ENCODE peak calls at places on chromosomes 11 and 22, in eight cellular contexts. One of them, this sample, is unnamed.

GRCh38 chr11:61963282-61964057 is 4.0 kb downstream of the FTH1 start:
- DNase-seq in left lung: peak; percentile 61
- DNase-seq in pancreas: no peak
- DNase-seq in neural progenitor cell: no peak
- DNase-seq in small intestine: no peak
- DNase-seq in mesendoderm: no peak
- DNase-seq in spleen: peak; percentile 65
- DNase-seq in Peyer's patch: peak; percentile 63
- DNase-seq in this sample: peak; percentile 62

GRCh38 chr22:39471421-39472141 is 14.8 kb downstream of the MGAT3 start:
- DNase-seq in left lung: no peak
- DNase-seq in pancreas: no peak
- DNase-seq in neural progenitor cell: peak; percentile 36
- DNase-seq in small intestine: peak; percentile 86
- DNase-seq in mesendoderm: peak; percentile 80
- DNase-seq in spleen: no peak
- DNase-seq in Peyer's patch: peak; percentile 60
- DNase-seq in this sample: peak; percentile 81

GRCh38 chr11:103326070-103326794 is 217.0 kb downstream of the DYNC2H1 start:
- DNase-seq in left lung: no peak
- DNase-seq in pancreas: peak; percentile 22
- DNase-seq in neural progenitor cell: peak; percentile 69
- DNase-seq in small intestine: peak; percentile 57
- DNase-seq in mesendoderm: peak; percentile 90
- DNase-seq in spleen: peak; percentile 75
- DNase-seq in Peyer's patch: peak; percentile 51
- DNase-seq in this sample: no peak

GRCh38 chr11:41613321-41613720 is 153.9 kb upstream of the LRRC4C start:
- DNase-seq in left lung: no peak
- DNase-seq in pancreas: no peak
- DNase-seq in neural progenitor cell: no peak
- DNase-seq in small intestine: no peak
- DNase-seq in mesendoderm: no peak
- DNase-seq in spleen: no peak
- DNase-seq in Peyer's patch: no peak
- DNase-seq in this sample: no peak

GRCh38 chr11:45556851-45557707 is 108.3 kb downstream of the CHST1 start:
- DNase-seq in left lung: no peak
- DNase-seq in pancreas: no peak
- DNase-seq in neural progenitor cell: no peak
- DNase-seq in small intestine: no peak
- DNase-seq in mesendoderm: peak; percentile 39
- DNase-seq in spleen: no peak
- DNase-seq in Peyer's patch: no peak
- DNase-seq in this sample: no peak

GRCh38 chr11:16895306-16895705 is 118.9 kb downstream of the PLEKHA7 start:
- DNase-seq in left lung: no peak
- DNase-seq in pancreas: no peak
- DNase-seq in neural progenitor cell: no peak
- DNase-seq in small intestine: no peak
- DNase-seq in mesendoderm: no peak
- DNase-seq in spleen: no peak
- DNase-seq in Peyer's patch: no peak
- DNase-seq in this sample: no peak

GRCh38 chr22:19767427-19768380 is 7.1 kb downstream of the TBX1 start:
- DNase-seq in left lung: peak; percentile 65
- DNase-seq in pancreas: no peak
- DNase-seq in neural progenitor cell: no peak
- DNase-seq in small intestine: no peak
- DNase-seq in mesendoderm: peak; percentile 50
- DNase-seq in spleen: peak; percentile 87
- DNase-seq in Peyer's patch: no peak
- DNase-seq in this sample: no peak

GRCh38 chr11:77188912-77189491 is 61.0 kb downstream of the MYO7A start:
- DNase-seq in left lung: no peak
- DNase-seq in pancreas: no peak
- DNase-seq in neural progenitor cell: no peak
- DNase-seq in small intestine: peak; percentile 62
- DNase-seq in mesendoderm: no peak
- DNase-seq in spleen: no peak
- DNase-seq in Peyer's patch: peak; percentile 58
- DNase-seq in this sample: no peak

GRCh38 chr11:34363363-34364084 is 5.7 kb upstream of the ABTB2 start:
- DNase-seq in left lung: no peak
- DNase-seq in pancreas: no peak
- DNase-seq in neural progenitor cell: no peak
- DNase-seq in small intestine: no peak
- DNase-seq in mesendoderm: peak; percentile 10
- DNase-seq in spleen: no peak
- DNase-seq in Peyer's patch: no peak
- DNase-seq in this sample: no peak

GRCh38 chr22:50276143-50276542 is 6.0 kb upstream of the MAPK11 start:
- DNase-seq in left lung: peak; percentile 77
- DNase-seq in pancreas: peak; percentile 51
- DNase-seq in neural progenitor cell: no peak
- DNase-seq in small intestine: peak; percentile 61
- DNase-seq in mesendoderm: peak; percentile 55
- DNase-seq in spleen: peak; percentile 87
- DNase-seq in Peyer's patch: peak; percentile 82
- DNase-seq in this sample: peak; percentile 92

GRCh38 chr22:50274311-50274710 is 4.1 kb upstream of the MAPK11 start:
- DNase-seq in left lung: no peak
- DNase-seq in pancreas: no peak
- DNase-seq in neural progenitor cell: peak; percentile 81
- DNase-seq in small intestine: peak; percentile 53
- DNase-seq in mesendoderm: no peak
- DNase-seq in spleen: no peak
- DNase-seq in Peyer's patch: peak; percentile 77
- DNase-seq in this sample: no peak

GRCh38 chr11:9535189-9535781 is 38.2 kb upstream of the WEE1 start:
- DNase-seq in left lung: peak; percentile 69
- DNase-seq in pancreas: peak; percentile 64
- DNase-seq in neural progenitor cell: peak; percentile 78
- DNase-seq in small intestine: peak; percentile 55
- DNase-seq in mesendoderm: peak; percentile 88
- DNase-seq in spleen: peak; percentile 91
- DNase-seq in Peyer's patch: peak; percentile 93
- DNase-seq in this sample: peak; percentile 90

GRCh38 chr11:122732342-122733300 is 77.1 kb downstream of the UBASH3B start:
- DNase-seq in left lung: no peak
- DNase-seq in pancreas: no peak
- DNase-seq in neural progenitor cell: no peak
- DNase-seq in small intestine: no peak
- DNase-seq in mesendoderm: peak; percentile 81
- DNase-seq in spleen: no peak
- DNase-seq in Peyer's patch: no peak
- DNase-seq in this sample: no peak

GRCh38 chr11:132976115-132976514 is 556.2 kb downstream of the OPCML start:
- DNase-seq in left lung: no peak
- DNase-seq in pancreas: no peak
- DNase-seq in neural progenitor cell: no peak
- DNase-seq in small intestine: no peak
- DNase-seq in mesendoderm: no peak
- DNase-seq in spleen: no peak
- DNase-seq in Peyer's patch: no peak
- DNase-seq in this sample: no peak

GRCh38 chr11:26651916-26652315 is 69.9 kb downstream of the SLC5A12 start:
- DNase-seq in left lung: no peak
- DNase-seq in pancreas: no peak
- DNase-seq in neural progenitor cell: no peak
- DNase-seq in small intestine: no peak
- DNase-seq in mesendoderm: no peak
- DNase-seq in spleen: no peak
- DNase-seq in Peyer's patch: no peak
- DNase-seq in this sample: no peak

GRCh38 chr11:19453893-19454292 is 213.1 kb upstream of the E2F8 start:
- DNase-seq in left lung: no peak
- DNase-seq in pancreas: no peak
- DNase-seq in neural progenitor cell: no peak
- DNase-seq in small intestine: no peak
- DNase-seq in mesendoderm: no peak
- DNase-seq in spleen: no peak
- DNase-seq in Peyer's patch: no peak
- DNase-seq in this sample: no peak

GRCh38 chr11:102144357-102145342 is 34.4 kb downstream of the YAP1 start:
- DNase-seq in left lung: no peak
- DNase-seq in pancreas: no peak
- DNase-seq in neural progenitor cell: peak; percentile 15
- DNase-seq in small intestine: peak; percentile 67
- DNase-seq in mesendoderm: no peak
- DNase-seq in spleen: no peak
- DNase-seq in Peyer's patch: peak; percentile 50
- DNase-seq in this sample: no peak

GRCh38 chr22:50530280-50530856 is 556 bp upstream of the TYMP start:
- DNase-seq in left lung: peak; percentile 91
- DNase-seq in pancreas: peak; percentile 64
- DNase-seq in neural progenitor cell: peak; percentile 52
- DNase-seq in small intestine: peak; percentile 87
- DNase-seq in mesendoderm: no peak
- DNase-seq in spleen: peak; percentile 97
- DNase-seq in Peyer's patch: peak; percentile 92
- DNase-seq in this sample: peak; percentile 96

GRCh38 chr11:45500457-45500856 is 165.0 kb downstream of the CHST1 start:
- DNase-seq in left lung: no peak
- DNase-seq in pancreas: no peak
- DNase-seq in neural progenitor cell: peak; percentile 92
- DNase-seq in small intestine: no peak
- DNase-seq in mesendoderm: peak; percentile 16
- DNase-seq in spleen: peak; percentile 38
- DNase-seq in Peyer's patch: no peak
- DNase-seq in this sample: no peak

GRCh38 chr22:45908961-45909360 is 68.0 kb downstream of the WNT7B start:
- DNase-seq in left lung: no peak
- DNase-seq in pancreas: no peak
- DNase-seq in neural progenitor cell: peak; percentile 33
- DNase-seq in small intestine: no peak
- DNase-seq in mesendoderm: no peak
- DNase-seq in spleen: no peak
- DNase-seq in Peyer's patch: no peak
- DNase-seq in this sample: no peak

GRCh38 chr11:19800162-19800561 is 87.5 kb downstream of the NAV2 start:
- DNase-seq in left lung: no peak
- DNase-seq in pancreas: no peak
- DNase-seq in neural progenitor cell: no peak
- DNase-seq in small intestine: no peak
- DNase-seq in mesendoderm: no peak
- DNase-seq in spleen: no peak
- DNase-seq in Peyer's patch: no peak
- DNase-seq in this sample: no peak

GRCh38 chr11:32427935-32428664 is 7.2 kb downstream of the WT1 start:
- DNase-seq in left lung: no peak
- DNase-seq in pancreas: no peak
- DNase-seq in neural progenitor cell: peak; percentile 60
- DNase-seq in small intestine: no peak
- DNase-seq in mesendoderm: peak; percentile 38
- DNase-seq in spleen: peak; percentile 74
- DNase-seq in Peyer's patch: no peak
- DNase-seq in this sample: no peak
- H3K4me3 ChIP-seq in left lung: no peak overlapping the region
- H3K4me3 ChIP-seq in pancreas: no peak overlapping the region
- H3K4me3 ChIP-seq in neural progenitor cell: no peak overlapping the region
- H3K4me3 ChIP-seq in small intestine: no peak overlapping the region
- H3K4me3 ChIP-seq in mesendoderm: no peak overlapping the region
- H3K4me3 ChIP-seq in spleen: peak overlapping the region; percentile 43
- H3K4me3 ChIP-seq in Peyer's patch: no peak overlapping the region
- H3K4me3 ChIP-seq in this sample: no peak overlapping the region

DNA sequence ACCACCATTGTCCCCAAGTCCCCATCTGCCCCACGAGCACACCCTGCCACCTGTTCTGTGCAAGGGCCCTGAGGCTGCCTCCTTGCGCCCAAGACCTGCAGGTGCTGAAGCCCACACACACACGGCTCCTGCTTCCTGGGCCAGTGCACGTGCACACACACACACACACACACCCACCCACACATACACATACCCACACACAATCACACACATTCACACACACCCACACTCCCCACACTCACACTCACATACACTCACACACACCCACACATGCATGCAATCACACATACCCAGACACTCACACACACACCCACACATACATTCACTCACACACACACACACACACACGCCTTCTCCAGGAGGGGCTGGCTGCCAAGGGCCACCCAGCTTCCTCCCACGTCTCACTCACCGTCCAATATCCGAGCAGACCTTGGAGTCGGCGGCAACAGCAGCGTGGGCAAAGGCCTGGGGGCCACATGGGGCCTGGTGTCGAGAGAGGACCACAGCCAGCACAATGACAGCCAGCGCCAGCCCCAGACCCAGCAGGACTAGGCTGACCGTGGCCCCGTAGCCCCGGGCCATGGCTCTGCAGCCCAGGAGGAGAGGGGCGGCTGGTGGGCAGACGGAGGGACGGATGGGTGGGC is 616 bp downstream of the GGT5 start:
- DNase-seq in left lung: no peak
- DNase-seq in pancreas: no peak
- DNase-seq in neural progenitor cell: no peak
- DNase-seq in small intestine: no peak
- DNase-seq in mesendoderm: no peak
- DNase-seq in spleen: peak; percentile 74
- DNase-seq in Peyer's patch: no peak
- DNase-seq in this sample: peak; percentile 74
- H3K4me3 ChIP-seq in left lung: peak overlapping the region; percentile 23
- H3K4me3 ChIP-seq in pancreas: peak overlapping the region; percentile 17
- H3K4me3 ChIP-seq in neural progenitor cell: no peak overlapping the region
- H3K4me3 ChIP-seq in small intestine: no peak overlapping the region
- H3K4me3 ChIP-seq in mesendoderm: no peak overlapping the region
- H3K4me3 ChIP-seq in spleen: peak overlapping the region; percentile 54
- H3K4me3 ChIP-seq in Peyer's patch: peak overlapping the region; percentile 41
- H3K4me3 ChIP-seq in this sample: peak overlapping the region; percentile 47

DNA sequence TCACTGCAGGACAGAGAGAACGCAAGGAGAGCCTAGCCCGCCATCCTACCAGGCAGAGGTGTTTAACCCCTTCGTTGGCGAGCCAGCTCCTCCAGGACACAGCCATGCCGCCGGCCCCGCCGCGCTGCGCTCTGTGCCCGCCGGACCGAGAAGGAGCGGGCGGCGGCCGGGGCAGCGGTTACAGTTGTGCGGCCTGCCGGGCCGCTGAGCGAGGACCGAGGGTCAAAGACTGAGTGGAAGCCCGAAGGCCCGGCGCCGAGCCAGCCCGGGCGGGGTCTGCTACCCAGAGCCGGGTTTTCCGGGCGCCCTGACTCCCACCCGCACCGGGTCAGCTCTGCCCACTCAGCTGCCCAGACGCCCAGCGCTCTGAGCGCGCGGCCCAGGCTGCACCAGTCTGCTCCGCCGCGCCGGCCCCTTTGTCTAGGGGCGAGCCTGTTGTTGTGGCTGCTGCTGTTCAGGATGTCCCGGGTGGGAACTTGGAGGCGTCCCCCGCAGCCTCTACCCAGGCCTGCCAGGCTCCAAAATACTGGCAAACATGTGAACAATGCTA is at the start of gene NOX4:
- DNase-seq in left lung: peak; percentile 41
- DNase-seq in pancreas: no peak
- DNase-seq in neural progenitor cell: peak; percentile 88
- DNase-seq in small intestine: no peak
- DNase-seq in mesendoderm: peak; percentile 78
- DNase-seq in spleen: peak; percentile 75
- DNase-seq in Peyer's patch: no peak
- DNase-seq in this sample: peak; percentile 63
- H3K4me3 ChIP-seq in left lung: peak within 1 kb of the TSS; percentile 31
- H3K4me3 ChIP-seq in pancreas: peak within 1 kb of the TSS; percentile 36
- H3K4me3 ChIP-seq in neural progenitor cell: peak within 1 kb of the TSS; percentile 53
- H3K4me3 ChIP-seq in small intestine: no peak within 1 kb of the TSS
- H3K4me3 ChIP-seq in mesendoderm: peak within 1 kb of the TSS; percentile 7
- H3K4me3 ChIP-seq in spleen: peak within 1 kb of the TSS; percentile 60
- H3K4me3 ChIP-seq in Peyer's patch: peak within 1 kb of the TSS; percentile 47
- H3K4me3 ChIP-seq in this sample: peak within 1 kb of the TSS; percentile 49

GRCh38 chr22:38081636-38081940 is 2.4 kb downstream of the SLC16A8 start:
- DNase-seq in left lung: no peak
- DNase-seq in pancreas: no peak
- DNase-seq in neural progenitor cell: no peak
- DNase-seq in small intestine: no peak
- DNase-seq in mesendoderm: no peak
- DNase-seq in spleen: no peak
- DNase-seq in Peyer's patch: no peak
- DNase-seq in this sample: no peak
- H3K4me3 ChIP-seq in left lung: peak overlapping the region; percentile 10
- H3K4me3 ChIP-seq in pancreas: peak overlapping the region; percentile 35
- H3K4me3 ChIP-seq in neural progenitor cell: peak overlapping the region; percentile 24
- H3K4me3 ChIP-seq in small intestine: no peak overlapping the region
- H3K4me3 ChIP-seq in mesendoderm: no peak overlapping the region
- H3K4me3 ChIP-seq in spleen: peak overlapping the region; percentile 65
- H3K4me3 ChIP-seq in Peyer's patch: peak overlapping the region; percentile 42
- H3K4me3 ChIP-seq in this sample: peak overlapping the region; percentile 8